ENCODE peak calls at places on chromosomes 3 and 15, in ten cellular contexts. L is AG04450, K is HFFc6, A is pancreas, S is endothelial cell of umbilical vein, U is omental fat pad, F is tibial nerve, D is AG09309, T is glutamatergic neuron, N is GM12865. H is an unnamed sample.

GRCh38 chr15:52178765-52179164 is 12.4 kb downstream of the GNB5 start:
- DNase-seq in N (no peak), A (peak), D (no peak), S (no peak), F (no peak), T (no peak), K (no peak), U (no peak), L (no peak), H (no peak)

GRCh38 chr3:43104039-43104438 is 1.8 kb downstream of the POMGNT2 start:
- DNase-seq in D (no peak), A (no peak), F (no peak), S (no peak), K (no peak), L (no peak), N (no peak), T (no peak), U (no peak), H (no peak)

GRCh38 chr3:142888099-142888483 is 792 bp downstream of the PCOLCE2 start:
- DNase-seq in L (no peak), D (no peak), A (peak), S (peak), K (no peak), N (no peak), T (peak), U (no peak), F (peak), H (no peak)

GRCh38 chr15:67149068-67149841 is 83.9 kb downstream of the SMAD3 start:
- DNase-seq in N (no peak), S (no peak), A (no peak), K (no peak), F (no peak), D (no peak), L (no peak), U (no peak), T (no peak), H (no peak)

GRCh38 chr15:70142322-70143191 is 44.8 kb upstream of the TLE3 start:
- DNase-seq in N (peak), F (no peak), T (no peak), D (no peak), L (peak), K (no peak), A (no peak), U (no peak), S (peak), H (no peak)

GRCh38 chr3:195259564-195260285 is 11.2 kb downstream of the XXYLT1 start:
- DNase-seq in S (peak), A (peak), K (peak), T (peak), D (peak), N (peak), U (peak), F (peak), L (peak), H (peak)

GRCh38 chr3:42702982-42703694 is 540 bp upstream of the HHATL start:
- DNase-seq in S (no peak), U (peak), N (no peak), F (no peak), L (no peak), K (no peak), T (no peak), D (no peak), A (no peak), H (no peak)

GRCh38 chr15:99181544-99181943 is 67.8 kb downstream of the TTC23 start:
- DNase-seq in D (no peak), S (no peak), F (peak), A (no peak), N (no peak), L (no peak), T (peak), U (no peak), K (no peak), H (no peak)

GRCh38 chr3:112199622-112200316 is 66.7 kb upstream of the GCSAM start:
- DNase-seq in S (no peak), D (no peak), T (no peak), K (peak), U (no peak), L (no peak), A (no peak), N (no peak), F (no peak), H (peak)

GRCh38 chr3:150840733-150841515 is 64.3 kb downstream of the MINDY4B start:
- DNase-seq in K (no peak), L (no peak), S (no peak), D (no peak), A (no peak), N (no peak), F (no peak), U (no peak), T (no peak), H (no peak)
- TF ChIP-seq CTCF in K (no peak), L (no peak), S (no peak), D (no peak), A (no peak), N (peak), F (no peak), U (no peak), T (no peak), H (no peak)

GRCh38 chr3:87006844-87007439 is 16.0 kb upstream of the VGLL3 start:
- DNase-seq in D (no peak), K (peak), U (no peak), L (no peak), N (no peak), A (no peak), S (no peak), T (no peak), F (no peak), H (no peak)
- TF ChIP-seq CTCF in D (peak), K (peak), U (no peak), L (peak), N (no peak), A (no peak), S (no peak), T (no peak), F (no peak), H (peak)

GRCh38 chr3:150577854-150578253 is 25.3 kb upstream of the SELENOT start:
- DNase-seq in A (no peak), S (peak), K (no peak), N (no peak), L (no peak), U (no peak), D (no peak), T (no peak), F (no peak), H (no peak)
- TF ChIP-seq CTCF in A (no peak), S (no peak), K (peak), N (no peak), L (no peak), U (no peak), D (peak), T (no peak), F (no peak), H (no peak)

DNA sequence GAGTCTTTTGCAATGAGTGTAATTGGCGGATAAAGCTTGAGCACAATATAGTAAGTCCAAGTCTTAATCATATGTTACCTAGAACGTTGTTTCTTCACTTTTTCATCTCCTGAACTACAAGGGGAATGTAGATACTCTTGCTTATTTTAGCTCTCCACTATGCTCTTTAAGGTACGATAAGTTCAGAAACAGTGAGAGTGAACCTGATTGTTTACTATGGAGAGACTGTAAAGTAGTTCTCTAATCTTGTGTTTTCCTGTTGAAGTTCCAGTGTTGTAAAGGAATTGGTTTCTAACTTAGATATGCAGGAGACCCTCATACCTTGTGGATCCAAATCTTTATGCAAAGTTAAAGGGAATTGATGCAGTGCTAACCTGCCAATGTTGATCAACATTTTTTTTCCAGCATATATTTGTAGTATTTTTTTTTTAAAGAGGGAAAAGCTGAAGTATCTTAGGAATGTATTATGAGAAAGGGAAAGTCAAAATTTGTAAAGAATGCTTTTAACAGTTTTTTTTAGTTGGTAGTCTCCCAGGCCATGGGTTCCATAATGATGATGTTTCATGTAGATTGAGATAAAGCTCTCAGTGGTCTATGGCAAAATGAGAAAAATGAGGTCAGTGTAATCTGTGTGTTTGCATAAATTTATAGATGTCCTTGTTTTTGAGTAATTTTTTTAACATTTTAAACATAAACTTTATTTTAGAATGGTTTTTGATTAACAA is 14.9 kb downstream of the ATP11B start:
- DNase-seq in S (no peak), A (no peak), K (no peak), U (no peak), T (no peak), F (no peak), N (no peak), D (no peak), L (no peak), H (no peak)
- TF ChIP-seq CTCF in S (no peak), A (no peak), K (no peak), U (no peak), T (no peak), F (no peak), N (no peak), D (no peak), L (no peak), H (no peak)

GRCh38 chr15:89090791-89091666 is 2.8 kb downstream of the ABHD2 start:
- DNase-seq in T (peak), K (peak), D (peak), L (no peak), N (peak), F (peak), S (peak), U (no peak), A (peak), H (peak)
- TF ChIP-seq CTCF in T (no peak), K (peak), D (no peak), L (no peak), N (no peak), F (no peak), S (no peak), U (no peak), A (no peak), H (no peak)

DNA sequence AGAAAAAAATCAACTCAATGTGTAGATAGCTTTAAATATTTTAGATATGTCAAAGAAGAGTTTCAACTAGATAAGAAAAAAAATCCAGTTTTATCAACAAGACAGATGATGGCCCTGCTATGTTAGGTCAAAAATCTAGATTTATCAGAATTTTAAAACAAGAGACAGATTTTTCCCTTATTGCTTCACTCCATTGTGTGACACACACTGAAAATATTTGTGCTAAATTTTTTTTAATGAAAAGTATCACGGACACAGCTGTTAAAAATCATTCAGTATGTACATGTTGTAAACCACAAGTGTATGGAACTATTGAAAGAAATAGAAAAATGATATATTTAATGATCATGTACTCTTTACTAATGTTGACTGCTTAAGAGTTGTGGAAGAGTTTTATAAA is 43.6 kb downstream of the FOXB1 start:
- DNase-seq in N (no peak), F (no peak), T (no peak), A (no peak), L (no peak), S (no peak), K (no peak), D (no peak), U (no peak), H (no peak)
- TF ChIP-seq CTCF in N (no peak), F (no peak), T (no peak), A (no peak), L (no peak), S (no peak), K (no peak), D (no peak), U (no peak), H (no peak)

GRCh38 chr15:73246411-73246810 is 122.3 kb downstream of the HCN4 start:
- DNase-seq in U (no peak), F (no peak), T (no peak), N (no peak), A (no peak), L (no peak), K (no peak), D (no peak), S (no peak), H (no peak)

GRCh38 chr15:73239564-73240208 is 129.1 kb downstream of the HCN4 start:
- DNase-seq in D (no peak), K (no peak), T (peak), U (no peak), S (no peak), F (no peak), N (no peak), L (no peak), A (no peak), H (no peak)

GRCh38 chr15:73246898-73247297 is 121.9 kb downstream of the HCN4 start:
- DNase-seq in N (no peak), A (no peak), T (no peak), F (no peak), U (no peak), D (no peak), L (no peak), K (no peak), S (no peak), H (no peak)

GRCh38 chr15:73240864-73241499 is 127.8 kb downstream of the HCN4 start:
- DNase-seq in K (peak), L (peak), N (peak), U (peak), S (peak), T (peak), F (peak), A (peak), D (no peak), H (peak)

DNA sequence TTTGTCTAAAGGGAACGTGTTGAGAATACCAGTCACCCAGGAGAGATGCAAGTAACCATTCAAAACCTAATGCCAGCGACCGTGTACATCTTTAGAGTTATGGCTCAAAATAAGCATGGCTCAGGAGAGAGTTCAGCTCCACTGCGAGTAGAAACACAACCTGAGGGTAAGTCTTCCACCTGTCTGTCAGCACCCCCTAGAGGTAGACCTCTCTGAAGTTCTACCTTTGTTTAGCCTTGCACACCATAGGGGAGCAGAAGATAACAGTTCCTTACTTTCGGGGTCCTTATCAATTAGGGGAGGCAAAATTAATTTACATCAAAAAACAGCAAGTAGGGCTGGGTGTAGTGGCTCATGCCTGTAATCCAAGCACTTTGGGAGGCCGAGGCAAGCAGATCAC is 124.4 kb downstream of the HCN4 start:
- DNase-seq in S (no peak), F (no peak), T (no peak), K (no peak), D (no peak), N (peak), L (no peak), U (no peak), A (no peak), H (no peak)
- TF ChIP-seq CTCF in S (peak), F (no peak), T (peak), K (peak), D (peak), N (peak), L (peak), U (no peak), A (no peak), H (peak)

GRCh38 chr3:14691719-14692118 is 16.8 kb downstream of the C3orf20 start:
- DNase-seq in D (no peak), T (no peak), S (no peak), K (no peak), N (no peak), F (no peak), L (no peak), A (no peak), U (no peak), H (no peak)

GRCh38 chr3:14687360-14687759 is 12.4 kb downstream of the C3orf20 start:
- DNase-seq in A (no peak), T (no peak), F (no peak), L (no peak), U (no peak), K (no peak), D (no peak), S (no peak), N (peak), H (no peak)

GRCh38 chr3:14689247-14689980 is 14.5 kb downstream of the C3orf20 start:
- DNase-seq in L (no peak), T (no peak), F (no peak), S (no peak), D (no peak), N (peak), K (no peak), A (no peak), U (no peak), H (no peak)

GRCh38 chr3:14691239-14691638 is 16.3 kb downstream of the C3orf20 start:
- DNase-seq in F (no peak), L (no peak), N (peak), S (no peak), U (no peak), T (no peak), D (no peak), A (no peak), K (no peak), H (no peak)

GRCh38 chr3:14688525-14688924 is 13.6 kb downstream of the C3orf20 start:
- DNase-seq in K (no peak), T (no peak), N (peak), F (no peak), U (no peak), L (no peak), D (no peak), A (no peak), S (no peak), H (no peak)
- TF ChIP-seq CTCF in K (no peak), T (no peak), N (no peak), F (no peak), U (no peak), L (no peak), D (no peak), A (no peak), S (no peak), H (no peak)

GRCh38 chr15:37793851-37794250 is 140.6 kb upstream of the TMCO5A start:
- DNase-seq in F (no peak), T (no peak), N (no peak), D (no peak), A (no peak), L (no peak), U (no peak), S (peak), K (no peak), H (no peak)
- TF ChIP-seq CTCF in F (no peak), T (no peak), N (no peak), D (no peak), A (no peak), L (peak), U (no peak), S (no peak), K (peak), H (peak)